ENCODE peak calls at places on chromosomes 5 and 9, in eight cellular contexts. One of them, this sample, is unnamed.

GRCh38 chr9:13279284-13280162 is at the start of gene MPDZ:
- DNase-seq in OCI-LY7: no peak
- DNase-seq in naive thymus-derived CD4-positive, alpha-beta T cell: no peak
- DNase-seq in tibial nerve: peak; percentile 15
- DNase-seq in RWPE2: no peak
- DNase-seq in A549: peak; percentile 74
- DNase-seq in fibroblast of lung: peak; percentile 73
- DNase-seq in upper lobe of right lung: peak; percentile 86
- DNase-seq in this sample: peak; percentile 62

GRCh38 chr5:28430565-28431178 is 1392.3 kb upstream of the CDH9 start:
- DNase-seq in OCI-LY7: no peak
- DNase-seq in naive thymus-derived CD4-positive, alpha-beta T cell: no peak
- DNase-seq in tibial nerve: no peak
- DNase-seq in RWPE2: no peak
- DNase-seq in A549: no peak
- DNase-seq in fibroblast of lung: peak; percentile 17
- DNase-seq in upper lobe of right lung: no peak
- DNase-seq in this sample: no peak

GRCh38 chr5:83740741-83741140 is 20.1 kb upstream of the HAPLN1 start:
- DNase-seq in OCI-LY7: peak; percentile 28
- DNase-seq in naive thymus-derived CD4-positive, alpha-beta T cell: no peak
- DNase-seq in tibial nerve: no peak
- DNase-seq in RWPE2: no peak
- DNase-seq in A549: no peak
- DNase-seq in fibroblast of lung: no peak
- DNase-seq in upper lobe of right lung: no peak
- DNase-seq in this sample: no peak

GRCh38 chr5:64818245-64818644 is 49.5 kb downstream of the CWC27 start:
- DNase-seq in OCI-LY7: no peak
- DNase-seq in naive thymus-derived CD4-positive, alpha-beta T cell: no peak
- DNase-seq in tibial nerve: no peak
- DNase-seq in RWPE2: no peak
- DNase-seq in A549: no peak
- DNase-seq in fibroblast of lung: no peak
- DNase-seq in upper lobe of right lung: no peak
- DNase-seq in this sample: no peak

GRCh38 chr5:39117401-39117800 is 43.2 kb upstream of the RICTOR start:
- DNase-seq in OCI-LY7: no peak
- DNase-seq in naive thymus-derived CD4-positive, alpha-beta T cell: no peak
- DNase-seq in tibial nerve: no peak
- DNase-seq in RWPE2: no peak
- DNase-seq in A549: no peak
- DNase-seq in fibroblast of lung: peak; percentile 32
- DNase-seq in upper lobe of right lung: no peak
- DNase-seq in this sample: no peak

GRCh38 chr5:115348175-115348574 is 51.7 kb upstream of the CCDC112 start:
- DNase-seq in OCI-LY7: no peak
- DNase-seq in naive thymus-derived CD4-positive, alpha-beta T cell: no peak
- DNase-seq in tibial nerve: no peak
- DNase-seq in RWPE2: no peak
- DNase-seq in A549: no peak
- DNase-seq in fibroblast of lung: no peak
- DNase-seq in upper lobe of right lung: no peak
- DNase-seq in this sample: no peak

GRCh38 chr9:38388283-38389223 is 3.9 kb upstream of the ALDH1B1 start:
- DNase-seq in OCI-LY7: no peak
- DNase-seq in naive thymus-derived CD4-positive, alpha-beta T cell: no peak
- DNase-seq in tibial nerve: no peak
- DNase-seq in RWPE2: no peak
- DNase-seq in A549: no peak
- DNase-seq in fibroblast of lung: peak; percentile 67
- DNase-seq in upper lobe of right lung: no peak
- DNase-seq in this sample: peak; percentile 24

GRCh38 chr9:127780126-127780885 is 1.8 kb upstream of the SH2D3C start:
- DNase-seq in OCI-LY7: peak; percentile 43
- DNase-seq in naive thymus-derived CD4-positive, alpha-beta T cell: no peak
- DNase-seq in tibial nerve: no peak
- DNase-seq in RWPE2: no peak
- DNase-seq in A549: no peak
- DNase-seq in fibroblast of lung: no peak
- DNase-seq in upper lobe of right lung: no peak
- DNase-seq in this sample: no peak

GRCh38 chr9:124266139-124266825 is 8.5 kb downstream of the NEK6 start:
- DNase-seq in OCI-LY7: no peak
- DNase-seq in naive thymus-derived CD4-positive, alpha-beta T cell: no peak
- DNase-seq in tibial nerve: no peak
- DNase-seq in RWPE2: no peak
- DNase-seq in A549: no peak
- DNase-seq in fibroblast of lung: peak; percentile 77
- DNase-seq in upper lobe of right lung: no peak
- DNase-seq in this sample: no peak

GRCh38 chr9:124269556-124269955 is 11.8 kb downstream of the NEK6 start:
- DNase-seq in OCI-LY7: no peak
- DNase-seq in naive thymus-derived CD4-positive, alpha-beta T cell: no peak
- DNase-seq in tibial nerve: no peak
- DNase-seq in RWPE2: no peak
- DNase-seq in A549: no peak
- DNase-seq in fibroblast of lung: no peak
- DNase-seq in upper lobe of right lung: no peak
- DNase-seq in this sample: no peak

GRCh38 chr9:124266826-124267201 is 9.1 kb downstream of the NEK6 start:
- DNase-seq in OCI-LY7: no peak
- DNase-seq in naive thymus-derived CD4-positive, alpha-beta T cell: no peak
- DNase-seq in tibial nerve: no peak
- DNase-seq in RWPE2: no peak
- DNase-seq in A549: no peak
- DNase-seq in fibroblast of lung: no peak
- DNase-seq in upper lobe of right lung: no peak
- DNase-seq in this sample: no peak

GRCh38 chr9:124268248-124268647 is 10.5 kb downstream of the NEK6 start:
- DNase-seq in OCI-LY7: no peak
- DNase-seq in naive thymus-derived CD4-positive, alpha-beta T cell: no peak
- DNase-seq in tibial nerve: no peak
- DNase-seq in RWPE2: no peak
- DNase-seq in A549: no peak
- DNase-seq in fibroblast of lung: no peak
- DNase-seq in upper lobe of right lung: no peak
- DNase-seq in this sample: no peak

GRCh38 chr9:124267271-124267807 is 9.6 kb downstream of the NEK6 start:
- DNase-seq in OCI-LY7: peak; percentile 53
- DNase-seq in naive thymus-derived CD4-positive, alpha-beta T cell: no peak
- DNase-seq in tibial nerve: peak; percentile 53
- DNase-seq in RWPE2: peak; percentile 87
- DNase-seq in A549: peak; percentile 56
- DNase-seq in fibroblast of lung: peak; percentile 91
- DNase-seq in upper lobe of right lung: peak; percentile 94
- DNase-seq in this sample: no peak
- H3K4me3 ChIP-seq in OCI-LY7: peak overlapping the region; percentile 23
- H3K4me3 ChIP-seq in naive thymus-derived CD4-positive, alpha-beta T cell: no peak overlapping the region
- H3K4me3 ChIP-seq in tibial nerve: no peak overlapping the region
- H3K4me3 ChIP-seq in RWPE2: no peak overlapping the region
- H3K4me3 ChIP-seq in A549: peak overlapping the region; percentile 4
- H3K4me3 ChIP-seq in fibroblast of lung: no peak overlapping the region
- H3K4me3 ChIP-seq in upper lobe of right lung: no peak overlapping the region
- H3K4me3 ChIP-seq in this sample: no peak overlapping the region

DNA sequence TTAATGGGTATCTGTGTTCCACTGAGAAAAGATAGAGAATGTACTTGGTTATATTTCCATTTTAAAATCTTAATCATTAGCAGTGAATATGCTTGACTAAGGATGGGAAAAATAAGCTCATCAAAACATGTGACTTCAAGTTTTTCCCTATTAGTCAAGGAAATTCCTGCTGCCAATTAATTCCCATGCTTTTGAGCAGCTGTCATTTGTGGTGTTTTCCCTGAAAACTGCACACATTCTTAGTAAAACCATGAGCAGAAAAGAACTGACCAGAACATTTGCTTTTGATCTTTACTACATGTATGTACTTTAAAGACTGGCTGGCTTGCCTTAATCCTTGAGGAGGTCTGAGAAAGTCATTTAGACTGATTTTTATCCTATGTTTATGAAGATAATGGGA is 75.2 kb downstream of the AOPEP start:
- DNase-seq in OCI-LY7: no peak
- DNase-seq in naive thymus-derived CD4-positive, alpha-beta T cell: no peak
- DNase-seq in tibial nerve: no peak
- DNase-seq in RWPE2: no peak
- DNase-seq in A549: no peak
- DNase-seq in fibroblast of lung: peak; percentile 92
- DNase-seq in upper lobe of right lung: no peak
- DNase-seq in this sample: no peak
- H3K4me1 ChIP-seq in OCI-LY7: peaks cover 17% of the 10 kb centered on the region
- H3K4me1 ChIP-seq in naive thymus-derived CD4-positive, alpha-beta T cell: no peaks in the 10 kb centered on the region
- H3K4me1 ChIP-seq in tibial nerve: peaks cover 74% of the 10 kb centered on the region
- H3K4me1 ChIP-seq in RWPE2: peaks cover 56% of the 10 kb centered on the region
- H3K4me1 ChIP-seq in A549: peaks cover 87% of the 10 kb centered on the region
- H3K4me1 ChIP-seq in fibroblast of lung: peaks cover 23% of the 10 kb centered on the region
- H3K4me1 ChIP-seq in upper lobe of right lung: peaks cover 38% of the 10 kb centered on the region
- H3K4me1 ChIP-seq in this sample: peaks cover 50% of the 10 kb centered on the region

DNA sequence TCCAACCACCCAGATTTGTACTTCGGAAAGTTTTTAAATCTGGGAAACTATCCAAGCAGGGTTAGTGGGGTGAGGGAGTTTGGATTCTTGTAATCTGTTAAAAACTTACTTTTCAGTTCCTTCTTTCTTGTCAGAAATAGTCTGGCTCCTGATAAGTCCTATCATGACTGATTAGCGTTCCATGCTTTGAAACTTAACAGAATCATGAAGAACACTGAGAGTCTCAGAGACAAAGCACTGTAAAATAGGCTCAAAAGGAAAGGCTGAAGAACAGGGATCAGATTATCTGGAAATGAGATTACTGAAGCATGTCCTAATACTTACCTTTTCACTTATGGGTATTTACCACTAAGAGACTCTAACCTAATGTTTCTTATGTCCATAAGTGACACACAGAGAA is 242.5 kb downstream of the ARRDC3 start:
- DNase-seq in OCI-LY7: no peak
- DNase-seq in naive thymus-derived CD4-positive, alpha-beta T cell: no peak
- DNase-seq in tibial nerve: no peak
- DNase-seq in RWPE2: no peak
- DNase-seq in A549: no peak
- DNase-seq in fibroblast of lung: no peak
- DNase-seq in upper lobe of right lung: no peak
- DNase-seq in this sample: no peak
- H3K4me3 ChIP-seq in OCI-LY7: no peak overlapping the region
- H3K4me3 ChIP-seq in naive thymus-derived CD4-positive, alpha-beta T cell: no peak overlapping the region
- H3K4me3 ChIP-seq in tibial nerve: no peak overlapping the region
- H3K4me3 ChIP-seq in RWPE2: no peak overlapping the region
- H3K4me3 ChIP-seq in A549: no peak overlapping the region
- H3K4me3 ChIP-seq in fibroblast of lung: no peak overlapping the region
- H3K4me3 ChIP-seq in upper lobe of right lung: no peak overlapping the region
- H3K4me3 ChIP-seq in this sample: no peak overlapping the region

GRCh38 chr5:119398713-119399492 is 43.1 kb downstream of the TNFAIP8 start:
- DNase-seq in OCI-LY7: no peak
- DNase-seq in naive thymus-derived CD4-positive, alpha-beta T cell: no peak
- DNase-seq in tibial nerve: peak; percentile 28
- DNase-seq in RWPE2: no peak
- DNase-seq in A549: no peak
- DNase-seq in fibroblast of lung: peak; percentile 35
- DNase-seq in upper lobe of right lung: peak; percentile 70
- DNase-seq in this sample: no peak

GRCh38 chr5:119402555-119402954 is 46.7 kb downstream of the TNFAIP8 start:
- DNase-seq in OCI-LY7: no peak
- DNase-seq in naive thymus-derived CD4-positive, alpha-beta T cell: no peak
- DNase-seq in tibial nerve: no peak
- DNase-seq in RWPE2: no peak
- DNase-seq in A549: no peak
- DNase-seq in fibroblast of lung: no peak
- DNase-seq in upper lobe of right lung: no peak
- DNase-seq in this sample: no peak

GRCh38 chr5:119397518-119398380 is 41.9 kb downstream of the TNFAIP8 start:
- DNase-seq in OCI-LY7: no peak
- DNase-seq in naive thymus-derived CD4-positive, alpha-beta T cell: no peak
- DNase-seq in tibial nerve: no peak
- DNase-seq in RWPE2: no peak
- DNase-seq in A549: no peak
- DNase-seq in fibroblast of lung: peak; percentile 77
- DNase-seq in upper lobe of right lung: no peak
- DNase-seq in this sample: no peak

GRCh38 chr5:119402081-119402480 is 46.3 kb downstream of the TNFAIP8 start:
- DNase-seq in OCI-LY7: no peak
- DNase-seq in naive thymus-derived CD4-positive, alpha-beta T cell: no peak
- DNase-seq in tibial nerve: no peak
- DNase-seq in RWPE2: no peak
- DNase-seq in A549: no peak
- DNase-seq in fibroblast of lung: no peak
- DNase-seq in upper lobe of right lung: no peak
- DNase-seq in this sample: no peak

GRCh38 chr5:119400248-119400647 is 44.4 kb downstream of the TNFAIP8 start:
- DNase-seq in OCI-LY7: no peak
- DNase-seq in naive thymus-derived CD4-positive, alpha-beta T cell: no peak
- DNase-seq in tibial nerve: no peak
- DNase-seq in RWPE2: no peak
- DNase-seq in A549: no peak
- DNase-seq in fibroblast of lung: peak; percentile 76
- DNase-seq in upper lobe of right lung: no peak
- DNase-seq in this sample: no peak
- H3K4me1 ChIP-seq in OCI-LY7: peaks cover 58% of the 10 kb centered on the region
- H3K4me1 ChIP-seq in naive thymus-derived CD4-positive, alpha-beta T cell: no peaks in the 10 kb centered on the region
- H3K4me1 ChIP-seq in tibial nerve: peaks cover 24% of the 10 kb centered on the region
- H3K4me1 ChIP-seq in RWPE2: peaks cover 31% of the 10 kb centered on the region
- H3K4me1 ChIP-seq in A549: peaks cover 25% of the 10 kb centered on the region
- H3K4me1 ChIP-seq in fibroblast of lung: peaks cover 3% of the 10 kb centered on the region
- H3K4me1 ChIP-seq in upper lobe of right lung: peaks cover 25% of the 10 kb centered on the region
- H3K4me1 ChIP-seq in this sample: no peaks in the 10 kb centered on the region

DNA sequence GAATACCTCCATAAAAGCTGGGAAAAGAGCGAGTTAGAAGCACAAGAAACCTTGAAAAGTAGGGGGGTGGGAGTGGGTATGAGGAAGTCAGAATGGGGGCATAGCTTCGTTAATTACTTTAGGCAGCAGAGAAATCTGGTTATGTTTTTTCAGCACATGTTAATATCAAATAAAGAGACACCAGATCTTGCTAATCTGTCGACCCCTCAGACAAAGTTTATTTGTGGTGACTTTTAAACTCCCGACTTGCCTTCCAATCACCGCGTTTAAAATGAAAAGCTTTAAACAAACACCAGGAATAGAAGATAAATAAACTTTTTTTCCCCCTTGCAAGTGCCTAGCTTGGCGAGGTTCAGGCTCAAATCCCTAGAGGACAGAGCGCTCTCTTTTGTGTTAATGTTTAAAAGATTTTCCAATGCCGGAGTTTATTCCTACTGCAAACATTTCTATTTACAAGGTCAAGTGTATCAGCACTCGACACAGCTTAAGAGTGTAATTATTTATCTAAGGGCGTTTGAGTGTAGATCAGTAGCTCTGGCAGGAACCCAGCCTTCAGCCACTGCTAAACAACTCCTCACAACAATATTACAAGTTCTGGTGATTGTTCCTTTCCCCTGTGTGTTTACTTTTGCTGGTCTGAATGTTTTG is 4.0 kb downstream of the GAS1 start:
- DNase-seq in OCI-LY7: no peak
- DNase-seq in naive thymus-derived CD4-positive, alpha-beta T cell: no peak
- DNase-seq in tibial nerve: no peak
- DNase-seq in RWPE2: no peak
- DNase-seq in A549: no peak
- DNase-seq in fibroblast of lung: no peak
- DNase-seq in upper lobe of right lung: no peak
- DNase-seq in this sample: no peak
- H3K4me3 ChIP-seq in OCI-LY7: no peak overlapping the region
- H3K4me3 ChIP-seq in naive thymus-derived CD4-positive, alpha-beta T cell: no peak overlapping the region
- H3K4me3 ChIP-seq in tibial nerve: no peak overlapping the region
- H3K4me3 ChIP-seq in RWPE2: no peak overlapping the region
- H3K4me3 ChIP-seq in A549: no peak overlapping the region
- H3K4me3 ChIP-seq in fibroblast of lung: no peak overlapping the region
- H3K4me3 ChIP-seq in upper lobe of right lung: no peak overlapping the region
- H3K4me3 ChIP-seq in this sample: peak overlapping the region; percentile 18

This sample was measured in gastrocnemius medialis.